ENCODE peak calls at places on chromosomes 3 and 15, in eight cellular contexts. One of them, this sample, is unnamed. For H3K4me1 and H3K27me3, the result is how much of the 10 kb centered on the place peaks cover.

GRCh38 chr3:138180375-138181029 is 5.8 kb upstream of the DBR1 start:
- DNase-seq in uterus: no peak
- DNase-seq in H1: no peak
- DNase-seq in psoas muscle: no peak
- DNase-seq in colonic mucosa: peak
- DNase-seq in stomach: no peak
- DNase-seq in adrenal gland: no peak
- DNase-seq in endothelial cell of umbilical vein: peak
- DNase-seq in this sample: no peak

GRCh38 chr3:125083776-125084175 is 28.0 kb upstream of the HEG1 start:
- DNase-seq in uterus: no peak
- DNase-seq in H1: no peak
- DNase-seq in psoas muscle: no peak
- DNase-seq in colonic mucosa: no peak
- DNase-seq in stomach: no peak
- DNase-seq in adrenal gland: no peak
- DNase-seq in endothelial cell of umbilical vein: no peak
- DNase-seq in this sample: no peak

GRCh38 chr3:39454818-39455217 is 12.7 kb upstream of the MOBP start:
- DNase-seq in uterus: no peak
- DNase-seq in H1: no peak
- DNase-seq in psoas muscle: no peak
- DNase-seq in colonic mucosa: no peak
- DNase-seq in stomach: no peak
- DNase-seq in adrenal gland: no peak
- DNase-seq in endothelial cell of umbilical vein: no peak
- DNase-seq in this sample: no peak

GRCh38 chr3:45166283-45166879 is 20.2 kb upstream of the CDCP1 start:
- DNase-seq in uterus: no peak
- DNase-seq in H1: no peak
- DNase-seq in psoas muscle: no peak
- DNase-seq in colonic mucosa: no peak
- DNase-seq in stomach: no peak
- DNase-seq in adrenal gland: no peak
- DNase-seq in endothelial cell of umbilical vein: no peak
- DNase-seq in this sample: no peak

GRCh38 chr3:39178553-39178952 is 13.8 kb downstream of the XIRP1 start:
- DNase-seq in uterus: peak
- DNase-seq in H1: no peak
- DNase-seq in psoas muscle: no peak
- DNase-seq in colonic mucosa: no peak
- DNase-seq in stomach: no peak
- DNase-seq in adrenal gland: no peak
- DNase-seq in endothelial cell of umbilical vein: peak
- DNase-seq in this sample: no peak

GRCh38 chr3:171173732-171174131 is 147.2 kb upstream of the SLC2A2 start:
- DNase-seq in uterus: no peak
- DNase-seq in H1: no peak
- DNase-seq in psoas muscle: peak
- DNase-seq in colonic mucosa: no peak
- DNase-seq in stomach: no peak
- DNase-seq in adrenal gland: peak
- DNase-seq in endothelial cell of umbilical vein: no peak
- DNase-seq in this sample: no peak

GRCh38 chr3:47028146-47028545 is 48.7 kb downstream of the NBEAL2 start:
- DNase-seq in uterus: no peak
- DNase-seq in H1: no peak
- DNase-seq in psoas muscle: no peak
- DNase-seq in colonic mucosa: no peak
- DNase-seq in stomach: no peak
- DNase-seq in adrenal gland: no peak
- DNase-seq in endothelial cell of umbilical vein: no peak
- DNase-seq in this sample: no peak

GRCh38 chr15:58546635-58547627 is 115.1 kb downstream of the LIPC start:
- DNase-seq in uterus: no peak
- DNase-seq in H1: no peak
- DNase-seq in psoas muscle: peak
- DNase-seq in colonic mucosa: no peak
- DNase-seq in stomach: peak
- DNase-seq in adrenal gland: peak
- DNase-seq in endothelial cell of umbilical vein: peak
- DNase-seq in this sample: no peak

GRCh38 chr3:193970773-193971206 is 165.2 kb upstream of the HES1 start:
- DNase-seq in uterus: no peak
- DNase-seq in H1: no peak
- DNase-seq in psoas muscle: no peak
- DNase-seq in colonic mucosa: no peak
- DNase-seq in stomach: no peak
- DNase-seq in adrenal gland: no peak
- DNase-seq in endothelial cell of umbilical vein: peak
- DNase-seq in this sample: no peak

GRCh38 chr3:112814256-112814655 is 32.4 kb downstream of the CD200R1L start:
- DNase-seq in uterus: no peak
- DNase-seq in H1: no peak
- DNase-seq in psoas muscle: no peak
- DNase-seq in colonic mucosa: no peak
- DNase-seq in stomach: no peak
- DNase-seq in adrenal gland: no peak
- DNase-seq in endothelial cell of umbilical vein: peak
- DNase-seq in this sample: no peak

GRCh38 chr3:17852217-17852616 is 109.8 kb upstream of the TBC1D5 start:
- DNase-seq in uterus: no peak
- DNase-seq in H1: no peak
- DNase-seq in psoas muscle: no peak
- DNase-seq in colonic mucosa: no peak
- DNase-seq in stomach: no peak
- DNase-seq in adrenal gland: no peak
- DNase-seq in endothelial cell of umbilical vein: no peak
- DNase-seq in this sample: no peak

GRCh38 chr3:196843435-196844110 is 24.1 kb upstream of the SENP5 start:
- DNase-seq in uterus: no peak
- DNase-seq in H1: no peak
- DNase-seq in psoas muscle: no peak
- DNase-seq in colonic mucosa: no peak
- DNase-seq in stomach: no peak
- DNase-seq in adrenal gland: no peak
- DNase-seq in endothelial cell of umbilical vein: no peak
- DNase-seq in this sample: no peak

GRCh38 chr3:63969866-63970265 is 53.4 kb downstream of the PSMD6 start:
- DNase-seq in uterus: no peak
- DNase-seq in H1: no peak
- DNase-seq in psoas muscle: no peak
- DNase-seq in colonic mucosa: no peak
- DNase-seq in stomach: no peak
- DNase-seq in adrenal gland: no peak
- DNase-seq in endothelial cell of umbilical vein: no peak
- DNase-seq in this sample: no peak

GRCh38 chr3:100041328-100041749 is 73.0 kb downstream of the FILIP1L start:
- DNase-seq in uterus: no peak
- DNase-seq in H1: no peak
- DNase-seq in psoas muscle: no peak
- DNase-seq in colonic mucosa: no peak
- DNase-seq in stomach: no peak
- DNase-seq in adrenal gland: no peak
- DNase-seq in endothelial cell of umbilical vein: peak
- DNase-seq in this sample: no peak

GRCh38 chr15:85725564-85725963 is 69.2 kb downstream of the KLHL25 start:
- DNase-seq in uterus: no peak
- DNase-seq in H1: no peak
- DNase-seq in psoas muscle: no peak
- DNase-seq in colonic mucosa: no peak
- DNase-seq in stomach: no peak
- DNase-seq in adrenal gland: no peak
- DNase-seq in endothelial cell of umbilical vein: no peak
- DNase-seq in this sample: no peak

GRCh38 chr15:85723960-85724945 is 70.5 kb downstream of the KLHL25 start:
- DNase-seq in uterus: no peak
- DNase-seq in H1: no peak
- DNase-seq in psoas muscle: no peak
- DNase-seq in colonic mucosa: no peak
- DNase-seq in stomach: no peak
- DNase-seq in adrenal gland: no peak
- DNase-seq in endothelial cell of umbilical vein: no peak
- DNase-seq in this sample: no peak

GRCh38 chr15:85725019-85725418 is 69.7 kb downstream of the KLHL25 start:
- DNase-seq in uterus: no peak
- DNase-seq in H1: no peak
- DNase-seq in psoas muscle: no peak
- DNase-seq in colonic mucosa: no peak
- DNase-seq in stomach: no peak
- DNase-seq in adrenal gland: no peak
- DNase-seq in endothelial cell of umbilical vein: no peak
- DNase-seq in this sample: no peak

GRCh38 chr15:85722374-85722773 is 72.4 kb downstream of the KLHL25 start:
- DNase-seq in uterus: no peak
- DNase-seq in H1: no peak
- DNase-seq in psoas muscle: no peak
- DNase-seq in colonic mucosa: no peak
- DNase-seq in stomach: no peak
- DNase-seq in adrenal gland: no peak
- DNase-seq in endothelial cell of umbilical vein: no peak
- DNase-seq in this sample: no peak

GRCh38 chr15:85722789-85723188 is 71.9 kb downstream of the KLHL25 start:
- DNase-seq in uterus: no peak
- DNase-seq in H1: no peak
- DNase-seq in psoas muscle: no peak
- DNase-seq in colonic mucosa: no peak
- DNase-seq in stomach: no peak
- DNase-seq in adrenal gland: no peak
- DNase-seq in endothelial cell of umbilical vein: no peak
- DNase-seq in this sample: no peak
- H3K4me1 ChIP-seq in uterus: under half
- H3K4me1 ChIP-seq in H1: under half
- H3K4me1 ChIP-seq in psoas muscle: under half
- H3K4me1 ChIP-seq in colonic mucosa: under half
- H3K4me1 ChIP-seq in stomach: under half
- H3K4me1 ChIP-seq in adrenal gland: under half
- H3K4me1 ChIP-seq in endothelial cell of umbilical vein: under half
- H3K4me1 ChIP-seq in this sample: under half

GRCh38 chr3:179868715-179869114 is 168.0 kb downstream of the PEX5L start:
- DNase-seq in uterus: no peak
- DNase-seq in H1: no peak
- DNase-seq in psoas muscle: no peak
- DNase-seq in colonic mucosa: no peak
- DNase-seq in stomach: no peak
- DNase-seq in adrenal gland: no peak
- DNase-seq in endothelial cell of umbilical vein: no peak
- DNase-seq in this sample: no peak
- TF ChIP-seq CTCF in uterus: no peak
- TF ChIP-seq CTCF in H1: no peak
- TF ChIP-seq CTCF in psoas muscle: no peak
- TF ChIP-seq CTCF in colonic mucosa: no peak
- TF ChIP-seq CTCF in stomach: no peak
- TF ChIP-seq CTCF in adrenal gland: no peak
- TF ChIP-seq CTCF in endothelial cell of umbilical vein: no peak
- TF ChIP-seq CTCF in this sample: no peak

GRCh38 chr3:14911651-14912050 is 35.7 kb upstream of the NR2C2 start:
- DNase-seq in uterus: no peak
- DNase-seq in H1: no peak
- DNase-seq in psoas muscle: no peak
- DNase-seq in colonic mucosa: no peak
- DNase-seq in stomach: no peak
- DNase-seq in adrenal gland: no peak
- DNase-seq in endothelial cell of umbilical vein: no peak
- DNase-seq in this sample: no peak

GRCh38 chr3:14913071-14913925 is 34.1 kb upstream of the NR2C2 start:
- DNase-seq in uterus: no peak
- DNase-seq in H1: no peak
- DNase-seq in psoas muscle: no peak
- DNase-seq in colonic mucosa: no peak
- DNase-seq in stomach: peak
- DNase-seq in adrenal gland: no peak
- DNase-seq in endothelial cell of umbilical vein: no peak
- DNase-seq in this sample: no peak

GRCh38 chr3:14907043-14907966 is 40.1 kb upstream of the NR2C2 start:
- DNase-seq in uterus: no peak
- DNase-seq in H1: no peak
- DNase-seq in psoas muscle: no peak
- DNase-seq in colonic mucosa: no peak
- DNase-seq in stomach: peak
- DNase-seq in adrenal gland: no peak
- DNase-seq in endothelial cell of umbilical vein: no peak
- DNase-seq in this sample: no peak

GRCh38 chr3:14906355-14906960 is 40.9 kb upstream of the NR2C2 start:
- DNase-seq in uterus: no peak
- DNase-seq in H1: no peak
- DNase-seq in psoas muscle: no peak
- DNase-seq in colonic mucosa: no peak
- DNase-seq in stomach: peak
- DNase-seq in adrenal gland: no peak
- DNase-seq in endothelial cell of umbilical vein: no peak
- DNase-seq in this sample: no peak

DNA sequence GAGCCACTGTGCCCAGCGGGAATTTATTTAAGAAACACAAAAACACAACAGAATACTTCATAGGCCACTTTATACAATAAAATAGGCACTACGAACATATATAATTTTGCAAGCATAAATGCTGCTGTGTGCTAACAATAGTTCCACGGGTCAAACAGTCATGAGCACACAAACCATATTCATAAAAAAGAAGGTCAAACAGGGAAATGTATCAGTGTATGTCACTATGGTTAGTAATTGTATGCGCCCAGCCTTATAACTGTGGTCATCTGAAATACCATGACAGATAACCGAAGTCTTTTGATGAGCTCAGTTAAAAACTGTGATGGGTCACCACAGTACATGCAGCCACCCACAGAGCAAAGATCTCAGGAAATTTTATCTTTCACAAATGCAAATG is 38.1 kb upstream of the NR2C2 start:
- DNase-seq in uterus: no peak
- DNase-seq in H1: no peak
- DNase-seq in psoas muscle: no peak
- DNase-seq in colonic mucosa: no peak
- DNase-seq in stomach: no peak
- DNase-seq in adrenal gland: no peak
- DNase-seq in endothelial cell of umbilical vein: no peak
- DNase-seq in this sample: no peak
- H3K27me3 ChIP-seq in uterus: under half
- H3K27me3 ChIP-seq in H1: under half
- H3K27me3 ChIP-seq in psoas muscle: under half
- H3K27me3 ChIP-seq in colonic mucosa: under half
- H3K27me3 ChIP-seq in stomach: under half
- H3K27me3 ChIP-seq in adrenal gland: under half
- H3K27me3 ChIP-seq in endothelial cell of umbilical vein: under half
- H3K27me3 ChIP-seq in this sample: under half

DNA sequence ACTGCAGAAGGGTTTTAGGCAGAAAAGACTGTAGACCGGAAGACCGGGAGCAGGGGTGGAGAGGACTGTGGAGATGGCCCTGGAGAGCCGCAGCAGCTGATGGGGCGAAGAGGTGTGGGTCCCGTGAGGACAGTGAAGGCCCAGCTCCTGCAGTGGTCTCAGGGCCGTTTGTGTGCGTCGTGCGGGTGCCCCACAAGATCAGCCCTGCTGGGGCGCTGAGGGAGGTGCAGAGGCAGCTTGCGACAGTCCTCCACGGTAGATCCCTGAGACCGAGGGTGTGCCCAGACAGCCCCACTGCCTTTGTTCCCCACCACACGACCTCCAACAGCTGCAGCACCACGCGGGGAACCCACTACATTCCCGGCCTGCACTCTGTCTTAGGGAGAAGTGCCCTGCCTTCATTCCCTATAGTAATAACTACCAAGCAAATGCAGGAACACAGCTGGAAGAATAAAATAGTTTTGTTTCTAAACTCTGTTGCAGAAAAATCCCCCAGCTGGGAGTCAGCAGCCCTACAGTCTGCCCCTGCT is 19.0 kb upstream of the CRABP1 start:
- DNase-seq in uterus: no peak
- DNase-seq in H1: no peak
- DNase-seq in psoas muscle: no peak
- DNase-seq in colonic mucosa: no peak
- DNase-seq in stomach: no peak
- DNase-seq in adrenal gland: no peak
- DNase-seq in endothelial cell of umbilical vein: no peak
- DNase-seq in this sample: no peak
- H3K4me1 ChIP-seq in uterus: under half
- H3K4me1 ChIP-seq in H1: under half
- H3K4me1 ChIP-seq in psoas muscle: under half
- H3K4me1 ChIP-seq in colonic mucosa: under half
- H3K4me1 ChIP-seq in stomach: under half
- H3K4me1 ChIP-seq in adrenal gland: under half
- H3K4me1 ChIP-seq in endothelial cell of umbilical vein: under half
- H3K4me1 ChIP-seq in this sample: under half

This sample was measured in esophagus squamous epithelium.